ENCODE peak calls at places on chromosome 5, in five cellular contexts. M is CD4-positive, CD25-positive, alpha-beta regulatory T cell; Q is psoas muscle; X is heart left ventricle; B is thyroid gland. L is an unnamed sample.

GRCh38 chr5:59773286-59773685 is 120.2 kb downstream of the PDE4D start:
- DNase-seq in M (no peak), Q (no peak), X (no peak), B (no peak), L (no peak)

GRCh38 chr5:90529939-90530677 is 724 bp upstream of the LYSMD3 start:
- DNase-seq in M (no peak), Q (peak; percentile 46), X (no peak), B (peak; percentile 72), L (peak; percentile 58)

GRCh38 chr5:63043792-63044191 is 465.2 kb downstream of the LRRC70 start:
- DNase-seq in M (no peak), Q (no peak), X (no peak), B (no peak), L (no peak)

GRCh38 chr5:38423536-38424178 is 132.8 kb downstream of the LIFR start:
- DNase-seq in M (no peak), Q (no peak), X (no peak), B (no peak), L (no peak)

GRCh38 chr5:113294341-113295110 is 140.3 kb downstream of the TSSK1B start:
- DNase-seq in M (peak; percentile 57), Q (peak; percentile 86), X (peak; percentile 94), B (peak; percentile 88), L (peak; percentile 97)

GRCh38 chr5:144103611-144104010 is 66.8 kb downstream of the YIPF5 start:
- DNase-seq in M (no peak), Q (no peak), X (no peak), B (no peak), L (no peak)

GRCh38 chr5:158802941-158803341 is 296.8 kb downstream of the EBF1 start:
- DNase-seq in M (no peak), Q (no peak), X (no peak), B (no peak), L (no peak)

GRCh38 chr5:154761062-154761740 is 6.0 kb downstream of the LARP1 start:
- DNase-seq in M (peak; percentile 14), Q (no peak), X (no peak), B (no peak), L (no peak)

GRCh38 chr5:135173662-135174290 is 139.7 kb upstream of the PITX1 start:
- DNase-seq in M (no peak), Q (no peak), X (no peak), B (no peak), L (no peak)

GRCh38 chr5:111043712-111044506 is 27.6 kb upstream of the TSLP start:
- DNase-seq in M (no peak), Q (no peak), X (no peak), B (no peak), L (no peak)

GRCh38 chr5:36090033-36090432 is 23.4 kb upstream of the UGT3A2 start:
- DNase-seq in M (no peak), Q (no peak), X (no peak), B (no peak), L (no peak)

GRCh38 chr5:35339006-35339405 is 108.7 kb upstream of the PRLR start:
- DNase-seq in M (no peak), Q (no peak), X (no peak), B (no peak), L (no peak)

GRCh38 chr5:59007460-59008063 is 424.7 kb downstream of the RAB3C start:
- DNase-seq in M (no peak), Q (no peak), X (no peak), B (no peak), L (no peak)

GRCh38 chr5:76943006-76943405 is 9.8 kb upstream of the CRHBP start:
- DNase-seq in M (no peak), Q (no peak), X (no peak), B (no peak), L (no peak)

GRCh38 chr5:141514330-141515111 is 25.6 kb downstream of the PCDHGC5 start:
- DNase-seq in M (no peak), Q (peak; percentile 46), X (no peak), B (peak; percentile 21), L (no peak)

GRCh38 chr5:91183743-91184142 is 199.4 kb downstream of the ARRDC3 start:
- DNase-seq in M (no peak), Q (no peak), X (peak; percentile 65), B (peak; percentile 79), L (no peak)

GRCh38 chr5:16544607-16545374 is 72.0 kb downstream of the RETREG1 start:
- DNase-seq in M (no peak), Q (no peak), X (no peak), B (no peak), L (no peak)

GRCh38 chr5:112403069-112403468 is 16.0 kb downstream of the EPB41L4A start:
- DNase-seq in M (no peak), Q (no peak), X (no peak), B (no peak), L (no peak)

GRCh38 chr5:80159133-80159815 is 96.6 kb downstream of the SERINC5 start:
- DNase-seq in M (no peak), Q (no peak), X (no peak), B (no peak), L (no peak)

GRCh38 chr5:109701252-109701651 is 11.5 kb downstream of the MAN2A1 start:
- DNase-seq in M (no peak), Q (no peak), X (no peak), B (no peak), L (no peak)

GRCh38 chr5:18305288-18305899 is 671.1 kb downstream of the TAF11L14 start:
- DNase-seq in M (no peak), Q (no peak), X (no peak), B (peak; percentile 4), L (no peak)

GRCh38 chr5:12911156-12911555 is 1006.9 kb upstream of the CTNND2 start:
- DNase-seq in M (no peak), Q (no peak), X (no peak), B (no peak), L (no peak)

GRCh38 chr5:36657563-36657995 is 51.2 kb downstream of the SLC1A3 start:
- DNase-seq in M (no peak), Q (peak; percentile 48), X (no peak), B (peak; percentile 56), L (peak; percentile 19)

GRCh38 chr5:10719965-10720364 is 41.1 kb downstream of the DAP start:
- DNase-seq in M (no peak), Q (no peak), X (no peak), B (no peak), L (no peak)

GRCh38 chr5:122101636-122102285 is 23.7 kb upstream of the LOX start:
- DNase-seq in M (no peak), Q (no peak), X (no peak), B (no peak), L (no peak)

GRCh38 chr5:142150431-142150830 is 41.9 kb downstream of the NDFIP1 start:
- DNase-seq in M (no peak), Q (no peak), X (no peak), B (no peak), L (no peak)

GRCh38 chr5:90709323-90710148 is 150.9 kb downstream of the ADGRV1 start:
- DNase-seq in M (no peak), Q (no peak), X (no peak), B (peak; percentile 67), L (peak; percentile 15)

GRCh38 chr5:107469485-107469884 is 201.3 kb downstream of the EFNA5 start:
- DNase-seq in M (no peak), Q (no peak), X (no peak), B (no peak), L (no peak)

GRCh38 chr5:130337179-130337888 is 433.1 kb downstream of the CHSY3 start:
- DNase-seq in M (no peak), Q (no peak), X (no peak), B (no peak), L (no peak)

GRCh38 chr5:160979356-160979755 is 127.3 kb upstream of the ATP10B start:
- DNase-seq in M (no peak), Q (no peak), X (no peak), B (no peak), L (no peak)

GRCh38 chr5:119271758-119272730 is 83.8 kb upstream of the TNFAIP8 start:
- DNase-seq in M (no peak), Q (no peak), X (no peak), B (no peak), L (no peak)
- H3K4me1 ChIP-seq in M (peaks cover 76% of the 10 kb centered on the region), Q (peaks cover 3% of the 10 kb centered on the region), X (no peaks in the 10 kb centered on the region), B (peaks cover 37% of the 10 kb centered on the region), L (peaks cover 1% of the 10 kb centered on the region)

GRCh38 chr5:116561658-116562057 is 13.0 kb downstream of the SEMA6A start:
- DNase-seq in M (no peak), Q (no peak), X (no peak), B (no peak), L (no peak)

GRCh38 chr5:116564756-116565593 is 9.6 kb downstream of the SEMA6A start:
- DNase-seq in M (no peak), Q (no peak), X (no peak), B (no peak), L (no peak)

GRCh38 chr5:116563909-116564308 is 10.7 kb downstream of the SEMA6A start:
- DNase-seq in M (no peak), Q (no peak), X (no peak), B (no peak), L (no peak)

GRCh38 chr5:116564322-116564721 is 10.3 kb downstream of the SEMA6A start:
- DNase-seq in M (no peak), Q (no peak), X (no peak), B (peak; percentile 37), L (no peak)

DNA sequence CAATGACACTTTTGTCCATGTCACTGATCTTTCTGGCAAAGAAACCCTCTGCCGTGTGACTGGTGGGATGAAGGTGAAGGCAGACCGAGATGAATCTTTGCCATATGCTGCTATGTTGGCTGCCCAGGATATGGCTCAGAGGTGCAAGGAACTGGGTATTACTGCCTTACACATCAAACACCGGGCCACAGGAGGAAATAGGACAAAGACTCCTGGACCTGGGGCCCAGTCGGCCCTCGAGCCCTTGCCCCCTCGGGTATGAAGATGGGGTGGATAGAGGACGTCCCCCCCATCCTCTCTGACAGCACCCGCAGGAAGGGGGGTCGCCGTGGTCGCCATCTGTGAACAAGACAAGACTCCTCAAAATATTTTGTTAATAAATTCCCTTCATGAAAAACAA is 12.0 kb downstream of the SEMA6A start:
- DNase-seq in M (no peak), Q (no peak), X (no peak), B (no peak), L (no peak)
- H3K4me1 ChIP-seq in M (no peaks in the 10 kb centered on the region), Q (peaks cover 22% of the 10 kb centered on the region), X (peaks cover 26% of the 10 kb centered on the region), B (peaks cover 9% of the 10 kb centered on the region), L (peaks cover 2% of the 10 kb centered on the region)

GRCh38 chr5:404666-405241 is 38.2 kb upstream of the EXOC3 start:
- DNase-seq in M (no peak), Q (no peak), X (no peak), B (no peak), L (no peak)
- H3K4me1 ChIP-seq in M (no peaks in the 10 kb centered on the region), Q (peaks cover 4% of the 10 kb centered on the region), X (peaks cover 5% of the 10 kb centered on the region), B (peaks cover 7% of the 10 kb centered on the region), L (peaks cover 7% of the 10 kb centered on the region)

DNA sequence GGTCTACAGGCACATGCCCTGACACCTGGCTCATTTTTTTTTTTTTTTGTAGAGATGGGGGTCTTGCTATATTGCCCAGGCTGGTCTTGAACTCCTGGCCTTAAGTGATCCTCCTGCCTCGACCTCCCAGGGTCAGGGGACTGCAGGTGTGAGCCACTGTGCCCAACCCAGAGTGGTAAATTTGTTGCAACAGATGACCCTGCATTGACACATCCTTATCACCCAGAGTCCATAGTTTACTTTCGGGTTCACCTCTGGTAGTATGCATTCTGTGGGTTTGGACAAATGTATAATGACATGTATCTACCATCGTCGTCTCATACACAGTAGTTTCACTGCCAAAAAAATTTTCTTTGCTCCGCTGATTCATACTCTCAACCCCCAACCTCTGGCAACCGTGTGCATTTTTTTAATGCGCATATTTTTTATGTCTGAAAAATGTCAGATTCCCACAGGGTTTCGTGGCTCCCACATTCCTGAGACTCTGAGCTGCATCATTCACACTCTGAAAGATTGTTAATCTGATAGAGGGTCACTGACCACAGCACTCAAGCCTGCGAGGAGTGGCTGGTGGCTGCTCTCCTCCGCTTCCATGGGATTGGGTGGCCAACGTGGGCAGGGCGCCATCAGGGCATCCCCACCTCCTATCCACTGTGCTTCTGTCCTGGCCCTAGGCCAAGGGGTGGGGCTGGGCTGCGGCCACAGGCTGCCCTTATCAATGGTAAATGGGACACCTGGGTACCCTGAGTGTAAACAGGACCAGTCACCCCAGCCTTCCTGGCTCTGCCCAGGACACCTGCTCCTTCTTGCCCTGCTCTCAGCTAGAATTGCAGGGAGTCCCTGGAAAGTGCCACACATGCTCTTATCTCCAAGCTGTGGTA is 9.6 kb downstream of the NDST1 start:
- DNase-seq in M (no peak), Q (peak; percentile 45), X (peak; percentile 74), B (peak; percentile 80), L (peak; percentile 64)
- H3K4me1 ChIP-seq in M (no peaks in the 10 kb centered on the region), Q (peaks cover 71% of the 10 kb centered on the region), X (peaks cover 78% of the 10 kb centered on the region), B (peaks cover 68% of the 10 kb centered on the region), L (peaks cover 28% of the 10 kb centered on the region)